ENCODE peak calls at places on chromosomes 2 and 18, in six cellular contexts. One of them, this sample, is unnamed.

GRCh38 chr2:241534293-241534692 is 24.3 kb upstream of the BOK start:
- DNase-seq in thoracic aorta: no peak
- DNase-seq in pancreas: no peak
- DNase-seq in cardiac muscle cell: no peak
- DNase-seq in heart left ventricle: no peak
- DNase-seq in CD8-positive, alpha-beta T cell: no peak
- DNase-seq in this sample: no peak

GRCh38 chr2:7592618-7593140 is 675.5 kb downstream of the RNF144A start:
- DNase-seq in heart left ventricle: no peak
- DNase-seq in cardiac muscle cell: no peak
- DNase-seq in thoracic aorta: no peak
- DNase-seq in CD8-positive, alpha-beta T cell: no peak
- DNase-seq in pancreas: no peak
- DNase-seq in this sample: no peak

GRCh38 chr2:183011741-183012140 is 26.5 kb downstream of the NCKAP1 start:
- DNase-seq in thoracic aorta: no peak
- DNase-seq in CD8-positive, alpha-beta T cell: no peak
- DNase-seq in pancreas: no peak
- DNase-seq in heart left ventricle: no peak
- DNase-seq in cardiac muscle cell: no peak
- DNase-seq in this sample: no peak

GRCh38 chr2:172333206-172333605 is 94.2 kb upstream of the ITGA6 start:
- DNase-seq in thoracic aorta: no peak
- DNase-seq in CD8-positive, alpha-beta T cell: no peak
- DNase-seq in pancreas: no peak
- DNase-seq in heart left ventricle: no peak
- DNase-seq in cardiac muscle cell: no peak
- DNase-seq in this sample: no peak

GRCh38 chr2:227267406-227268115 is 57.5 kb upstream of the MFF start:
- DNase-seq in cardiac muscle cell: peak; percentile 17
- DNase-seq in pancreas: no peak
- DNase-seq in CD8-positive, alpha-beta T cell: no peak
- DNase-seq in thoracic aorta: no peak
- DNase-seq in heart left ventricle: peak; percentile 31
- DNase-seq in this sample: no peak

GRCh38 chr2:9554841-9555337 is 741 bp downstream of the ADAM17 start:
- DNase-seq in heart left ventricle: no peak
- DNase-seq in pancreas: no peak
- DNase-seq in cardiac muscle cell: peak; percentile 94
- DNase-seq in CD8-positive, alpha-beta T cell: no peak
- DNase-seq in thoracic aorta: no peak
- DNase-seq in this sample: no peak

GRCh38 chr2:86782748-86783147 is 8.0 kb downstream of the CD8A start:
- DNase-seq in cardiac muscle cell: no peak
- DNase-seq in thoracic aorta: no peak
- DNase-seq in CD8-positive, alpha-beta T cell: no peak
- DNase-seq in pancreas: no peak
- DNase-seq in heart left ventricle: no peak
- DNase-seq in this sample: no peak

GRCh38 chr2:66565291-66565690 is 130.4 kb downstream of the MEIS1 start:
- DNase-seq in CD8-positive, alpha-beta T cell: no peak
- DNase-seq in thoracic aorta: no peak
- DNase-seq in heart left ventricle: no peak
- DNase-seq in pancreas: no peak
- DNase-seq in cardiac muscle cell: no peak
- DNase-seq in this sample: no peak

GRCh38 chr2:172373761-172374160 is 53.6 kb upstream of the ITGA6 start:
- DNase-seq in pancreas: no peak
- DNase-seq in heart left ventricle: no peak
- DNase-seq in CD8-positive, alpha-beta T cell: no peak
- DNase-seq in cardiac muscle cell: no peak
- DNase-seq in thoracic aorta: no peak
- DNase-seq in this sample: no peak

GRCh38 chr2:221767106-221767878 is 195.2 kb upstream of the EPHA4 start:
- DNase-seq in CD8-positive, alpha-beta T cell: no peak
- DNase-seq in heart left ventricle: no peak
- DNase-seq in thoracic aorta: no peak
- DNase-seq in pancreas: no peak
- DNase-seq in cardiac muscle cell: peak; percentile 16
- DNase-seq in this sample: no peak

GRCh38 chr18:36411745-36412168 is 114.2 kb downstream of the FHOD3 start:
- DNase-seq in thoracic aorta: no peak
- DNase-seq in cardiac muscle cell: peak; percentile 62
- DNase-seq in pancreas: no peak
- DNase-seq in heart left ventricle: no peak
- DNase-seq in CD8-positive, alpha-beta T cell: no peak
- DNase-seq in this sample: no peak

GRCh38 chr18:78871631-78872030 is 108.0 kb upstream of the SALL3 start:
- DNase-seq in heart left ventricle: no peak
- DNase-seq in pancreas: no peak
- DNase-seq in thoracic aorta: no peak
- DNase-seq in cardiac muscle cell: no peak
- DNase-seq in CD8-positive, alpha-beta T cell: no peak
- DNase-seq in this sample: no peak

GRCh38 chr2:161307676-161308075 is 549 bp upstream of the PSMD14 start:
- DNase-seq in heart left ventricle: no peak
- DNase-seq in cardiac muscle cell: no peak
- DNase-seq in thoracic aorta: no peak
- DNase-seq in CD8-positive, alpha-beta T cell: no peak
- DNase-seq in pancreas: no peak
- DNase-seq in this sample: no peak

GRCh38 chr2:28449489-28450395 is 46.1 kb upstream of the PLB1 start:
- DNase-seq in CD8-positive, alpha-beta T cell: peak; percentile 7
- DNase-seq in cardiac muscle cell: peak; percentile 44
- DNase-seq in thoracic aorta: no peak
- DNase-seq in pancreas: no peak
- DNase-seq in heart left ventricle: no peak
- DNase-seq in this sample: no peak

GRCh38 chr2:190352668-190353536 is 9.5 kb downstream of the INPP1 start:
- DNase-seq in thoracic aorta: no peak
- DNase-seq in pancreas: no peak
- DNase-seq in cardiac muscle cell: no peak
- DNase-seq in heart left ventricle: no peak
- DNase-seq in CD8-positive, alpha-beta T cell: no peak
- DNase-seq in this sample: no peak

GRCh38 chr2:33214436-33214835 is 262.0 kb upstream of the RASGRP3 start:
- DNase-seq in cardiac muscle cell: peak; percentile 94
- DNase-seq in thoracic aorta: no peak
- DNase-seq in CD8-positive, alpha-beta T cell: no peak
- DNase-seq in pancreas: no peak
- DNase-seq in heart left ventricle: peak; percentile 32
- DNase-seq in this sample: no peak

GRCh38 chr18:40168026-40168425 is 1787.0 kb upstream of the PIK3C3 start:
- DNase-seq in cardiac muscle cell: no peak
- DNase-seq in pancreas: no peak
- DNase-seq in thoracic aorta: no peak
- DNase-seq in heart left ventricle: no peak
- DNase-seq in CD8-positive, alpha-beta T cell: no peak
- DNase-seq in this sample: no peak

GRCh38 chr2:235639387-235639786 is 145.5 kb downstream of the AGAP1 start:
- DNase-seq in heart left ventricle: peak; percentile 83
- DNase-seq in CD8-positive, alpha-beta T cell: no peak
- DNase-seq in thoracic aorta: peak; percentile 64
- DNase-seq in cardiac muscle cell: peak; percentile 91
- DNase-seq in pancreas: no peak
- DNase-seq in this sample: peak; percentile 64

GRCh38 chr2:167368371-167368770 is 480.1 kb downstream of the XIRP2 start:
- DNase-seq in pancreas: no peak
- DNase-seq in cardiac muscle cell: no peak
- DNase-seq in CD8-positive, alpha-beta T cell: no peak
- DNase-seq in thoracic aorta: no peak
- DNase-seq in heart left ventricle: no peak
- DNase-seq in this sample: no peak

GRCh38 chr2:150475479-150476212 is 11.8 kb downstream of the RND3 start:
- DNase-seq in thoracic aorta: no peak
- DNase-seq in pancreas: no peak
- DNase-seq in cardiac muscle cell: no peak
- DNase-seq in CD8-positive, alpha-beta T cell: no peak
- DNase-seq in heart left ventricle: no peak
- DNase-seq in this sample: no peak

GRCh38 chr2:150476213-150476740 is 11.2 kb downstream of the RND3 start:
- DNase-seq in thoracic aorta: no peak
- DNase-seq in pancreas: no peak
- DNase-seq in cardiac muscle cell: no peak
- DNase-seq in CD8-positive, alpha-beta T cell: no peak
- DNase-seq in heart left ventricle: no peak
- DNase-seq in this sample: no peak

GRCh38 chr2:150474326-150475074 is 13.0 kb downstream of the RND3 start:
- DNase-seq in heart left ventricle: no peak
- DNase-seq in cardiac muscle cell: no peak
- DNase-seq in thoracic aorta: no peak
- DNase-seq in pancreas: no peak
- DNase-seq in CD8-positive, alpha-beta T cell: no peak
- DNase-seq in this sample: no peak

GRCh38 chr2:150472122-150472899 is 15.2 kb downstream of the RND3 start:
- DNase-seq in thoracic aorta: no peak
- DNase-seq in cardiac muscle cell: peak; percentile 70
- DNase-seq in CD8-positive, alpha-beta T cell: no peak
- DNase-seq in heart left ventricle: peak; percentile 80
- DNase-seq in pancreas: no peak
- DNase-seq in this sample: no peak

DNA sequence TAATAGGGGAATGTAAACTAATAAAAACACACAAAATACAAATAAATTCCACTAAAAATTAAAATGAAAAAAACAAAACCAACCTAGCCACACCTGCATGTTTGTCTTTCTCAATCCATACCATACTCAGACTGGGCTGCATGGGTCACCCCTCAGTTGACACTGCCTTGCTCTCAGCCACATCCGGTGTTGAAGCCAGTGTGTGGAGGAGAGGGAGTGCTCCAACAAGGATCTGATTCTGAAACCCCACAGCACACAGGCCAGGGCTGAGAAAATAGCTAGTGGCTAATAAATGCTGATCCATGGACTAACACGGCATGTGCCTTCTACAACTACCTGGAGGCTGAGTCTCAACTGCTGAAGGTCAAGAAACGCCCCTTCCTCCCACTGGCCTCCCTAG is 13.7 kb downstream of the RND3 start:
- DNase-seq in CD8-positive, alpha-beta T cell: no peak
- DNase-seq in cardiac muscle cell: no peak
- DNase-seq in heart left ventricle: no peak
- DNase-seq in pancreas: no peak
- DNase-seq in thoracic aorta: no peak
- DNase-seq in this sample: no peak
- H3K4me1 ChIP-seq in CD8-positive, alpha-beta T cell: no peaks in the 10 kb centered on the region
- H3K4me1 ChIP-seq in cardiac muscle cell: peaks cover 5% of the 10 kb centered on the region
- H3K4me1 ChIP-seq in heart left ventricle: peaks cover 64% of the 10 kb centered on the region
- H3K4me1 ChIP-seq in pancreas: peaks cover 8% of the 10 kb centered on the region
- H3K4me1 ChIP-seq in thoracic aorta: peaks cover 12% of the 10 kb centered on the region
- H3K4me1 ChIP-seq in this sample: no peaks in the 10 kb centered on the region

DNA sequence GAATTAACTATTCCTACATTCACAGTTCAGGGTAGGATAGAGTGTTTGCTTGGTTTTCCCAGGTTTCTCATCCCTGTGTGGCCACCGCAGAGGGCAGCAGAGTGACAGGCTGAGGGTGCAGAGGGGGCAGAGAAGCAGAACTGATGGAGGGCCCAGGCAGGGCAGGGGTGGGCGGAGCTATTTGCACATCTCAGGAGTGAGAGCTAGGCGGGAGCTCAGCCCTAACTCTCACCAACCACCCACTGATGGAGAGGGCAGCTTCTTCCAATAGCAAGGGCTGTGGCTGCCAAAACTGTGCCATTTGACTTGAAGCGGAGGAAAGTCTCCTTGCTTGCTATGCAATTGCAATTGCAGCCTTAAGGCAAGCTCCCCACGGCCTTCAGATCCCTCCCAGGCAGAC is 12.0 kb upstream of the DARS1 start:
- DNase-seq in cardiac muscle cell: no peak
- DNase-seq in CD8-positive, alpha-beta T cell: no peak
- DNase-seq in pancreas: no peak
- DNase-seq in heart left ventricle: no peak
- DNase-seq in thoracic aorta: no peak
- DNase-seq in this sample: peak; percentile 69
- TF ChIP-seq CTCF in cardiac muscle cell: no peak
- TF ChIP-seq CTCF in CD8-positive, alpha-beta T cell: no peak
- TF ChIP-seq CTCF in pancreas: no peak
- TF ChIP-seq CTCF in heart left ventricle: peak; percentile 7
- TF ChIP-seq CTCF in thoracic aorta: no peak
- TF ChIP-seq CTCF in this sample: no peak

GRCh38 chr18:50918153-50918552 is 39.2 kb downstream of the ME2 start:
- DNase-seq in cardiac muscle cell: no peak
- DNase-seq in heart left ventricle: no peak
- DNase-seq in thoracic aorta: no peak
- DNase-seq in CD8-positive, alpha-beta T cell: no peak
- DNase-seq in pancreas: no peak
- DNase-seq in this sample: no peak
- H3K36me3 ChIP-seq in cardiac muscle cell: peaks cover 3% of the 10 kb centered on the region
- H3K36me3 ChIP-seq in heart left ventricle: peaks cover 70% of the 10 kb centered on the region
- H3K36me3 ChIP-seq in thoracic aorta: peaks cover 3% of the 10 kb centered on the region
- H3K36me3 ChIP-seq in CD8-positive, alpha-beta T cell: peaks cover 32% of the 10 kb centered on the region
- H3K36me3 ChIP-seq in pancreas: no peaks in the 10 kb centered on the region
- H3K36me3 ChIP-seq in this sample: peaks cover 70% of the 10 kb centered on the region

GRCh38 chr2:58122040-58122439 is 75.4 kb downstream of the VRK2 start:
- DNase-seq in heart left ventricle: no peak
- DNase-seq in thoracic aorta: no peak
- DNase-seq in pancreas: no peak
- DNase-seq in CD8-positive, alpha-beta T cell: no peak
- DNase-seq in cardiac muscle cell: no peak
- DNase-seq in this sample: no peak

GRCh38 chr2:58120626-58121229 is 74.1 kb downstream of the VRK2 start:
- DNase-seq in pancreas: no peak
- DNase-seq in thoracic aorta: no peak
- DNase-seq in heart left ventricle: no peak
- DNase-seq in cardiac muscle cell: no peak
- DNase-seq in CD8-positive, alpha-beta T cell: no peak
- DNase-seq in this sample: no peak

GRCh38 chr2:58127111-58127510 is 80.5 kb downstream of the VRK2 start:
- DNase-seq in CD8-positive, alpha-beta T cell: no peak
- DNase-seq in pancreas: no peak
- DNase-seq in cardiac muscle cell: no peak
- DNase-seq in heart left ventricle: no peak
- DNase-seq in thoracic aorta: no peak
- DNase-seq in this sample: no peak

DNA sequence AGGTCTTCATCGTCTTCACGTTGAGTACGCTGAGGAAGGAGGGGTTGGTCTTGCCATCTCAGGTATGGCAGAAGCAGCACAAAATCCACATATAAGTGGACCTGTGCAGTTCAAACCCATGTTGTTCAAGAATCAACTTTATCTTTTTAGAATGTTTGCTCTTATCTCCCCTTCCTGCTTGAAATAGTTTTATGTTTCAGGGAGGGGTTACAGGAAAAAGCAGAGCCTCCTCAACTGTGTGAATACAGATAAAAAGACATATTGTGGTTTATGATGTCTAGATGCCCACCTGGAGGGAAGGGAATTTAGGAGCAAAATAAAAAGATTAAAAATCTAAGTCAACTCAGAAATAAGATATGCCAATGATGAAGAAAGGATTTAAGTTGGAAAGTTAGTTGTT is 75.9 kb downstream of the VRK2 start:
- DNase-seq in CD8-positive, alpha-beta T cell: no peak
- DNase-seq in heart left ventricle: no peak
- DNase-seq in cardiac muscle cell: no peak
- DNase-seq in thoracic aorta: no peak
- DNase-seq in pancreas: no peak
- DNase-seq in this sample: no peak
- H3K4me1 ChIP-seq in CD8-positive, alpha-beta T cell: no peaks in the 10 kb centered on the region
- H3K4me1 ChIP-seq in heart left ventricle: no peaks in the 10 kb centered on the region
- H3K4me1 ChIP-seq in cardiac muscle cell: no peaks in the 10 kb centered on the region
- H3K4me1 ChIP-seq in thoracic aorta: no peaks in the 10 kb centered on the region
- H3K4me1 ChIP-seq in pancreas: no peaks in the 10 kb centered on the region
- H3K4me1 ChIP-seq in this sample: no peaks in the 10 kb centered on the region

This sample was measured in left lung.